ENCODE peak calls at places on chromosomes 3 and 15, in six cellular contexts. One of them, this sample, is unnamed.

GRCh38 chr15:45402955-45403892 is 24.9 kb upstream of the GATM start:
- DNase-seq in ELR: peak
- DNase-seq in CD8-positive, alpha-beta memory T cell: peak
- DNase-seq in stimulated activated CD8-positive, alpha-beta memory T cell treated with anti-CD3 and anti-CD28 coated beads, Interleukin-7, amount 100 ng/mL, for 4 hours: no peak
- DNase-seq in AG08395: peak
- DNase-seq in activated CD4-positive, alpha-beta T cell treated with anti-CD3 and anti-CD28 coated beads, Interleukin-2, amount 10 ng/mL, durations not matched to agents 7 days and 5 days: peak
- DNase-seq in this sample: peak

GRCh38 chr3:134485075-134485536 is 679 bp downstream of the ANAPC13 start:
- DNase-seq in ELR: peak
- DNase-seq in CD8-positive, alpha-beta memory T cell: no peak
- DNase-seq in stimulated activated CD8-positive, alpha-beta memory T cell treated with anti-CD3 and anti-CD28 coated beads, Interleukin-7, amount 100 ng/mL, for 4 hours: no peak
- DNase-seq in AG08395: no peak
- DNase-seq in activated CD4-positive, alpha-beta T cell treated with anti-CD3 and anti-CD28 coated beads, Interleukin-2, amount 10 ng/mL, durations not matched to agents 7 days and 5 days: no peak
- DNase-seq in this sample: no peak

GRCh38 chr3:27319304-27319703 is 49.9 kb downstream of the NEK10 start:
- DNase-seq in ELR: no peak
- DNase-seq in CD8-positive, alpha-beta memory T cell: no peak
- DNase-seq in stimulated activated CD8-positive, alpha-beta memory T cell treated with anti-CD3 and anti-CD28 coated beads, Interleukin-7, amount 100 ng/mL, for 4 hours: no peak
- DNase-seq in AG08395: no peak
- DNase-seq in activated CD4-positive, alpha-beta T cell treated with anti-CD3 and anti-CD28 coated beads, Interleukin-2, amount 10 ng/mL, durations not matched to agents 7 days and 5 days: no peak
- DNase-seq in this sample: no peak

GRCh38 chr3:169082076-169082475 is 581.4 kb downstream of the MECOM start:
- DNase-seq in ELR: no peak
- DNase-seq in CD8-positive, alpha-beta memory T cell: no peak
- DNase-seq in stimulated activated CD8-positive, alpha-beta memory T cell treated with anti-CD3 and anti-CD28 coated beads, Interleukin-7, amount 100 ng/mL, for 4 hours: no peak
- DNase-seq in AG08395: no peak
- DNase-seq in activated CD4-positive, alpha-beta T cell treated with anti-CD3 and anti-CD28 coated beads, Interleukin-2, amount 10 ng/mL, durations not matched to agents 7 days and 5 days: no peak
- DNase-seq in this sample: peak

GRCh38 chr3:126040386-126040785 is 43.5 kb downstream of the SLC41A3 start:
- DNase-seq in ELR: no peak
- DNase-seq in CD8-positive, alpha-beta memory T cell: no peak
- DNase-seq in stimulated activated CD8-positive, alpha-beta memory T cell treated with anti-CD3 and anti-CD28 coated beads, Interleukin-7, amount 100 ng/mL, for 4 hours: no peak
- DNase-seq in AG08395: no peak
- DNase-seq in activated CD4-positive, alpha-beta T cell treated with anti-CD3 and anti-CD28 coated beads, Interleukin-2, amount 10 ng/mL, durations not matched to agents 7 days and 5 days: no peak
- DNase-seq in this sample: no peak

GRCh38 chr3:125148016-125148812 is 64.3 kb downstream of the SLC12A8 start:
- DNase-seq in ELR: no peak
- DNase-seq in CD8-positive, alpha-beta memory T cell: no peak
- DNase-seq in stimulated activated CD8-positive, alpha-beta memory T cell treated with anti-CD3 and anti-CD28 coated beads, Interleukin-7, amount 100 ng/mL, for 4 hours: no peak
- DNase-seq in AG08395: no peak
- DNase-seq in activated CD4-positive, alpha-beta T cell treated with anti-CD3 and anti-CD28 coated beads, Interleukin-2, amount 10 ng/mL, durations not matched to agents 7 days and 5 days: no peak
- DNase-seq in this sample: no peak

GRCh38 chr3:16910207-16910606 is 25.5 kb downstream of the PLCL2 start:
- DNase-seq in ELR: no peak
- DNase-seq in CD8-positive, alpha-beta memory T cell: no peak
- DNase-seq in stimulated activated CD8-positive, alpha-beta memory T cell treated with anti-CD3 and anti-CD28 coated beads, Interleukin-7, amount 100 ng/mL, for 4 hours: no peak
- DNase-seq in AG08395: no peak
- DNase-seq in activated CD4-positive, alpha-beta T cell treated with anti-CD3 and anti-CD28 coated beads, Interleukin-2, amount 10 ng/mL, durations not matched to agents 7 days and 5 days: no peak
- DNase-seq in this sample: no peak

GRCh38 chr15:66505430-66505811 is 295 bp downstream of the ZWILCH start:
- DNase-seq in ELR: peak
- DNase-seq in CD8-positive, alpha-beta memory T cell: no peak
- DNase-seq in stimulated activated CD8-positive, alpha-beta memory T cell treated with anti-CD3 and anti-CD28 coated beads, Interleukin-7, amount 100 ng/mL, for 4 hours: no peak
- DNase-seq in AG08395: no peak
- DNase-seq in activated CD4-positive, alpha-beta T cell treated with anti-CD3 and anti-CD28 coated beads, Interleukin-2, amount 10 ng/mL, durations not matched to agents 7 days and 5 days: no peak
- DNase-seq in this sample: peak

GRCh38 chr15:25241241-25241801 is 197.5 kb downstream of the UBE3A start:
- DNase-seq in ELR: no peak
- DNase-seq in CD8-positive, alpha-beta memory T cell: peak
- DNase-seq in stimulated activated CD8-positive, alpha-beta memory T cell treated with anti-CD3 and anti-CD28 coated beads, Interleukin-7, amount 100 ng/mL, for 4 hours: no peak
- DNase-seq in AG08395: no peak
- DNase-seq in activated CD4-positive, alpha-beta T cell treated with anti-CD3 and anti-CD28 coated beads, Interleukin-2, amount 10 ng/mL, durations not matched to agents 7 days and 5 days: no peak
- DNase-seq in this sample: no peak

GRCh38 chr15:71079208-71080044 is 35.8 kb upstream of the THSD4 start:
- DNase-seq in ELR: peak
- DNase-seq in CD8-positive, alpha-beta memory T cell: no peak
- DNase-seq in stimulated activated CD8-positive, alpha-beta memory T cell treated with anti-CD3 and anti-CD28 coated beads, Interleukin-7, amount 100 ng/mL, for 4 hours: no peak
- DNase-seq in AG08395: peak
- DNase-seq in activated CD4-positive, alpha-beta T cell treated with anti-CD3 and anti-CD28 coated beads, Interleukin-2, amount 10 ng/mL, durations not matched to agents 7 days and 5 days: no peak
- DNase-seq in this sample: peak

GRCh38 chr3:9102240-9102841 is 139.1 kb upstream of the RAD18 start:
- DNase-seq in ELR: no peak
- DNase-seq in CD8-positive, alpha-beta memory T cell: no peak
- DNase-seq in stimulated activated CD8-positive, alpha-beta memory T cell treated with anti-CD3 and anti-CD28 coated beads, Interleukin-7, amount 100 ng/mL, for 4 hours: no peak
- DNase-seq in AG08395: no peak
- DNase-seq in activated CD4-positive, alpha-beta T cell treated with anti-CD3 and anti-CD28 coated beads, Interleukin-2, amount 10 ng/mL, durations not matched to agents 7 days and 5 days: no peak
- DNase-seq in this sample: no peak

GRCh38 chr3:58117561-58118305 is 93.0 kb downstream of the DNASE1L3 start:
- DNase-seq in ELR: no peak
- DNase-seq in CD8-positive, alpha-beta memory T cell: no peak
- DNase-seq in stimulated activated CD8-positive, alpha-beta memory T cell treated with anti-CD3 and anti-CD28 coated beads, Interleukin-7, amount 100 ng/mL, for 4 hours: no peak
- DNase-seq in AG08395: peak
- DNase-seq in activated CD4-positive, alpha-beta T cell treated with anti-CD3 and anti-CD28 coated beads, Interleukin-2, amount 10 ng/mL, durations not matched to agents 7 days and 5 days: no peak
- DNase-seq in this sample: peak

GRCh38 chr3:187107989-187108388 is 31.3 kb downstream of the RPL39L start:
- DNase-seq in ELR: no peak
- DNase-seq in CD8-positive, alpha-beta memory T cell: no peak
- DNase-seq in stimulated activated CD8-positive, alpha-beta memory T cell treated with anti-CD3 and anti-CD28 coated beads, Interleukin-7, amount 100 ng/mL, for 4 hours: no peak
- DNase-seq in AG08395: no peak
- DNase-seq in activated CD4-positive, alpha-beta T cell treated with anti-CD3 and anti-CD28 coated beads, Interleukin-2, amount 10 ng/mL, durations not matched to agents 7 days and 5 days: no peak
- DNase-seq in this sample: no peak

GRCh38 chr15:79769081-79769481 is 127.7 kb downstream of the MTHFS start:
- DNase-seq in ELR: peak
- DNase-seq in CD8-positive, alpha-beta memory T cell: no peak
- DNase-seq in stimulated activated CD8-positive, alpha-beta memory T cell treated with anti-CD3 and anti-CD28 coated beads, Interleukin-7, amount 100 ng/mL, for 4 hours: no peak
- DNase-seq in AG08395: peak
- DNase-seq in activated CD4-positive, alpha-beta T cell treated with anti-CD3 and anti-CD28 coated beads, Interleukin-2, amount 10 ng/mL, durations not matched to agents 7 days and 5 days: no peak
- DNase-seq in this sample: no peak

GRCh38 chr3:27590437-27591320 is 106.5 kb upstream of the SLC4A7 start:
- DNase-seq in ELR: peak
- DNase-seq in CD8-positive, alpha-beta memory T cell: no peak
- DNase-seq in stimulated activated CD8-positive, alpha-beta memory T cell treated with anti-CD3 and anti-CD28 coated beads, Interleukin-7, amount 100 ng/mL, for 4 hours: peak
- DNase-seq in AG08395: no peak
- DNase-seq in activated CD4-positive, alpha-beta T cell treated with anti-CD3 and anti-CD28 coated beads, Interleukin-2, amount 10 ng/mL, durations not matched to agents 7 days and 5 days: peak
- DNase-seq in this sample: peak

GRCh38 chr3:196969660-196970546 is 1.3 kb upstream of the PIGZ start:
- DNase-seq in ELR: peak
- DNase-seq in CD8-positive, alpha-beta memory T cell: peak
- DNase-seq in stimulated activated CD8-positive, alpha-beta memory T cell treated with anti-CD3 and anti-CD28 coated beads, Interleukin-7, amount 100 ng/mL, for 4 hours: peak
- DNase-seq in AG08395: peak
- DNase-seq in activated CD4-positive, alpha-beta T cell treated with anti-CD3 and anti-CD28 coated beads, Interleukin-2, amount 10 ng/mL, durations not matched to agents 7 days and 5 days: peak
- DNase-seq in this sample: peak

GRCh38 chr15:83815506-83815905 is 161.6 kb downstream of the ADAMTSL3 start:
- DNase-seq in ELR: no peak
- DNase-seq in CD8-positive, alpha-beta memory T cell: no peak
- DNase-seq in stimulated activated CD8-positive, alpha-beta memory T cell treated with anti-CD3 and anti-CD28 coated beads, Interleukin-7, amount 100 ng/mL, for 4 hours: no peak
- DNase-seq in AG08395: no peak
- DNase-seq in activated CD4-positive, alpha-beta T cell treated with anti-CD3 and anti-CD28 coated beads, Interleukin-2, amount 10 ng/mL, durations not matched to agents 7 days and 5 days: no peak
- DNase-seq in this sample: no peak

GRCh38 chr3:65945480-65945879 is 93.2 kb downstream of the MAGI1 start:
- DNase-seq in ELR: peak
- DNase-seq in CD8-positive, alpha-beta memory T cell: no peak
- DNase-seq in stimulated activated CD8-positive, alpha-beta memory T cell treated with anti-CD3 and anti-CD28 coated beads, Interleukin-7, amount 100 ng/mL, for 4 hours: no peak
- DNase-seq in AG08395: no peak
- DNase-seq in activated CD4-positive, alpha-beta T cell treated with anti-CD3 and anti-CD28 coated beads, Interleukin-2, amount 10 ng/mL, durations not matched to agents 7 days and 5 days: no peak
- DNase-seq in this sample: no peak

GRCh38 chr3:72628065-72628464 is 220.2 kb downstream of the SHQ1 start:
- DNase-seq in ELR: no peak
- DNase-seq in CD8-positive, alpha-beta memory T cell: no peak
- DNase-seq in stimulated activated CD8-positive, alpha-beta memory T cell treated with anti-CD3 and anti-CD28 coated beads, Interleukin-7, amount 100 ng/mL, for 4 hours: no peak
- DNase-seq in AG08395: no peak
- DNase-seq in activated CD4-positive, alpha-beta T cell treated with anti-CD3 and anti-CD28 coated beads, Interleukin-2, amount 10 ng/mL, durations not matched to agents 7 days and 5 days: no peak
- DNase-seq in this sample: no peak

GRCh38 chr3:167626490-167626889 is 27.3 kb downstream of the WDR49 start:
- DNase-seq in ELR: no peak
- DNase-seq in CD8-positive, alpha-beta memory T cell: no peak
- DNase-seq in stimulated activated CD8-positive, alpha-beta memory T cell treated with anti-CD3 and anti-CD28 coated beads, Interleukin-7, amount 100 ng/mL, for 4 hours: no peak
- DNase-seq in AG08395: no peak
- DNase-seq in activated CD4-positive, alpha-beta T cell treated with anti-CD3 and anti-CD28 coated beads, Interleukin-2, amount 10 ng/mL, durations not matched to agents 7 days and 5 days: no peak
- DNase-seq in this sample: no peak

GRCh38 chr3:148950806-148951205 is 40.5 kb upstream of the GYG1 start:
- DNase-seq in ELR: peak
- DNase-seq in CD8-positive, alpha-beta memory T cell: no peak
- DNase-seq in stimulated activated CD8-positive, alpha-beta memory T cell treated with anti-CD3 and anti-CD28 coated beads, Interleukin-7, amount 100 ng/mL, for 4 hours: no peak
- DNase-seq in AG08395: no peak
- DNase-seq in activated CD4-positive, alpha-beta T cell treated with anti-CD3 and anti-CD28 coated beads, Interleukin-2, amount 10 ng/mL, durations not matched to agents 7 days and 5 days: no peak
- DNase-seq in this sample: peak

GRCh38 chr3:30952786-30953185 is 58.3 kb upstream of the GADL1 start:
- DNase-seq in ELR: no peak
- DNase-seq in CD8-positive, alpha-beta memory T cell: no peak
- DNase-seq in stimulated activated CD8-positive, alpha-beta memory T cell treated with anti-CD3 and anti-CD28 coated beads, Interleukin-7, amount 100 ng/mL, for 4 hours: no peak
- DNase-seq in AG08395: peak
- DNase-seq in activated CD4-positive, alpha-beta T cell treated with anti-CD3 and anti-CD28 coated beads, Interleukin-2, amount 10 ng/mL, durations not matched to agents 7 days and 5 days: no peak
- DNase-seq in this sample: peak

GRCh38 chr3:172138792-172139507 is 99.6 kb downstream of the FNDC3B start:
- DNase-seq in ELR: peak
- DNase-seq in CD8-positive, alpha-beta memory T cell: no peak
- DNase-seq in stimulated activated CD8-positive, alpha-beta memory T cell treated with anti-CD3 and anti-CD28 coated beads, Interleukin-7, amount 100 ng/mL, for 4 hours: no peak
- DNase-seq in AG08395: no peak
- DNase-seq in activated CD4-positive, alpha-beta T cell treated with anti-CD3 and anti-CD28 coated beads, Interleukin-2, amount 10 ng/mL, durations not matched to agents 7 days and 5 days: peak
- DNase-seq in this sample: no peak

GRCh38 chr15:50116477-50116876 is 2.6 kb downstream of the ATP8B4 start:
- DNase-seq in ELR: peak
- DNase-seq in CD8-positive, alpha-beta memory T cell: no peak
- DNase-seq in stimulated activated CD8-positive, alpha-beta memory T cell treated with anti-CD3 and anti-CD28 coated beads, Interleukin-7, amount 100 ng/mL, for 4 hours: no peak
- DNase-seq in AG08395: peak
- DNase-seq in activated CD4-positive, alpha-beta T cell treated with anti-CD3 and anti-CD28 coated beads, Interleukin-2, amount 10 ng/mL, durations not matched to agents 7 days and 5 days: no peak
- DNase-seq in this sample: no peak

GRCh38 chr15:31468911-31469800 is 142.5 kb downstream of the KLF13 start:
- DNase-seq in ELR: no peak
- DNase-seq in CD8-positive, alpha-beta memory T cell: no peak
- DNase-seq in stimulated activated CD8-positive, alpha-beta memory T cell treated with anti-CD3 and anti-CD28 coated beads, Interleukin-7, amount 100 ng/mL, for 4 hours: no peak
- DNase-seq in AG08395: no peak
- DNase-seq in activated CD4-positive, alpha-beta T cell treated with anti-CD3 and anti-CD28 coated beads, Interleukin-2, amount 10 ng/mL, durations not matched to agents 7 days and 5 days: no peak
- DNase-seq in this sample: no peak

GRCh38 chr3:158233791-158234190 is 123.9 kb downstream of the RSRC1 start:
- DNase-seq in ELR: no peak
- DNase-seq in CD8-positive, alpha-beta memory T cell: no peak
- DNase-seq in stimulated activated CD8-positive, alpha-beta memory T cell treated with anti-CD3 and anti-CD28 coated beads, Interleukin-7, amount 100 ng/mL, for 4 hours: no peak
- DNase-seq in AG08395: no peak
- DNase-seq in activated CD4-positive, alpha-beta T cell treated with anti-CD3 and anti-CD28 coated beads, Interleukin-2, amount 10 ng/mL, durations not matched to agents 7 days and 5 days: no peak
- DNase-seq in this sample: no peak

GRCh38 chr3:148466143-148466542 is 231.6 kb upstream of the AGTR1 start:
- DNase-seq in ELR: peak
- DNase-seq in CD8-positive, alpha-beta memory T cell: no peak
- DNase-seq in stimulated activated CD8-positive, alpha-beta memory T cell treated with anti-CD3 and anti-CD28 coated beads, Interleukin-7, amount 100 ng/mL, for 4 hours: no peak
- DNase-seq in AG08395: peak
- DNase-seq in activated CD4-positive, alpha-beta T cell treated with anti-CD3 and anti-CD28 coated beads, Interleukin-2, amount 10 ng/mL, durations not matched to agents 7 days and 5 days: no peak
- DNase-seq in this sample: no peak

GRCh38 chr3:156681003-156681402 is 6.6 kb downstream of the TIPARP start:
- DNase-seq in ELR: peak
- DNase-seq in CD8-positive, alpha-beta memory T cell: no peak
- DNase-seq in stimulated activated CD8-positive, alpha-beta memory T cell treated with anti-CD3 and anti-CD28 coated beads, Interleukin-7, amount 100 ng/mL, for 4 hours: no peak
- DNase-seq in AG08395: peak
- DNase-seq in activated CD4-positive, alpha-beta T cell treated with anti-CD3 and anti-CD28 coated beads, Interleukin-2, amount 10 ng/mL, durations not matched to agents 7 days and 5 days: no peak
- DNase-seq in this sample: peak

This sample was measured in fibroblast of lung.